ENCODE peak calls at places on chromosome 7, in ten cellular contexts. M, D, T, A, Z, G, X, Q, L and I are unnamed samples.

GRCh38 chr7:90624128-90624980 is 28.2 kb downstream of the CDK14 start:
- DNase-seq in Q (no peak), M (peak; percentile 6), A (peak; percentile 57), X (no peak), D (peak; percentile 44), G (peak; percentile 31), T (peak; percentile 58), L (no peak), Z (no peak), I (no peak)

GRCh38 chr7:100380180-100380579 is 6.9 kb downstream of the PILRA start:
- DNase-seq in G (no peak), D (no peak), Q (no peak), T (no peak), A (no peak), M (no peak), Z (no peak), X (no peak), L (no peak), I (no peak)

GRCh38 chr7:114969096-114969495 is 47.2 kb downstream of the MDFIC start:
- DNase-seq in A (no peak), L (no peak), G (no peak), T (no peak), X (no peak), Z (no peak), Q (no peak), M (no peak), D (no peak), I (no peak)

GRCh38 chr7:1087952-1088920 is at the start of gene GPER1:
- DNase-seq in M (peak; percentile 34), T (peak; percentile 65), G (peak; percentile 39), X (peak; percentile 83), Q (no peak), Z (no peak), L (peak; percentile 88), A (no peak), D (peak; percentile 15), I (peak; percentile 36)

GRCh38 chr7:96178581-96178980 is 143.3 kb downstream of the SLC25A13 start:
- DNase-seq in Z (no peak), X (no peak), L (no peak), M (peak; percentile 15), A (no peak), T (peak; percentile 49), Q (no peak), G (no peak), D (peak; percentile 90), I (no peak)

GRCh38 chr7:80136276-80137045 is 1.8 kb downstream of the GNAI1 start:
- DNase-seq in X (no peak), M (peak; percentile 61), Z (no peak), Q (no peak), T (no peak), A (peak; percentile 71), D (peak; percentile 61), L (no peak), G (peak; percentile 65), I (no peak)

GRCh38 chr7:82044497-82045080 is 274.7 kb upstream of the HGF start:
- DNase-seq in M (peak; percentile 55), Z (peak; percentile 36), D (peak; percentile 62), A (peak; percentile 69), T (peak; percentile 13), G (peak; percentile 64), Q (no peak), X (peak; percentile 58), L (peak; percentile 28), I (peak; percentile 19)

GRCh38 chr7:99741438-99741795 is 6.4 kb upstream of the CYP3A7 start:
- DNase-seq in X (no peak), Q (no peak), M (no peak), T (no peak), G (no peak), Z (no peak), L (no peak), A (no peak), D (no peak), I (no peak)

GRCh38 chr7:25952277-25953057 is 199.5 kb upstream of the NFE2L3 start:
- DNase-seq in G (no peak), L (no peak), Q (no peak), A (no peak), M (no peak), T (no peak), D (no peak), X (peak; percentile 62), Z (no peak), I (peak; percentile 73)

GRCh38 chr7:30743371-30744074 is 8.4 kb upstream of the INMT start:
- DNase-seq in L (no peak), Q (no peak), A (peak; percentile 47), D (peak; percentile 26), Z (no peak), T (peak; percentile 34), G (no peak), X (no peak), M (peak; percentile 20), I (peak; percentile 49)
- TF ChIP-seq CTCF in L (no peak), Q (peak; percentile 56), A (peak; percentile 38), D (no peak), Z (no peak), T (no peak), G (peak; percentile 33), X (peak; percentile 51), M (peak; percentile 41), I (no peak)

DNA sequence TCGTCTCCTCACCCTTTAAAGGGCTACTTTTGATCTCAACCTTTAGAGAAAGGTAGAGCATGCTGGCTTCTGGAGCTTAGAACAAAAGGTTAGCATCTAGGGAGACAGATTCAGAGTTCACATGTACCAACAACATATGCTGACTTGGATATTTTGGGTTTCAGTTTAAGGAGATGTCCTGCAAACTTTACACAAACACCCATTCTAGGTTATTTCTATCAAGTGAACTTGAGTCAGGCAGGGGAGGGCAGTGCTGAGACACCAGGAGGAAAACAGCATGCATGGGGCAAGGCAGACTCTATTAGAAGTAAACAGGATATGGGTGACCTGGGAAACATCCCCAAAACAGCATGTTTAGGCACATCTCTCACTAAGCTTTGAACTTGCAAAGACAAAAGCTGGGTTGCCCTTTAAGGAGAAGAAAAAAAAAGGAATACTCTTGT is 43.8 kb downstream of the ARL4A start:
- DNase-seq in M (peak; percentile 27), L (no peak), A (peak; percentile 63), G (peak; percentile 18), D (peak; percentile 86), Q (no peak), Z (no peak), T (peak; percentile 26), X (peak; percentile 81), I (peak; percentile 30)
- TF ChIP-seq CTCF in M (peak; percentile 40), L (no peak), A (peak; percentile 24), G (no peak), D (peak; percentile 63), Q (no peak), Z (no peak), T (peak; percentile 21), X (no peak), I (peak; percentile 15)

DNA sequence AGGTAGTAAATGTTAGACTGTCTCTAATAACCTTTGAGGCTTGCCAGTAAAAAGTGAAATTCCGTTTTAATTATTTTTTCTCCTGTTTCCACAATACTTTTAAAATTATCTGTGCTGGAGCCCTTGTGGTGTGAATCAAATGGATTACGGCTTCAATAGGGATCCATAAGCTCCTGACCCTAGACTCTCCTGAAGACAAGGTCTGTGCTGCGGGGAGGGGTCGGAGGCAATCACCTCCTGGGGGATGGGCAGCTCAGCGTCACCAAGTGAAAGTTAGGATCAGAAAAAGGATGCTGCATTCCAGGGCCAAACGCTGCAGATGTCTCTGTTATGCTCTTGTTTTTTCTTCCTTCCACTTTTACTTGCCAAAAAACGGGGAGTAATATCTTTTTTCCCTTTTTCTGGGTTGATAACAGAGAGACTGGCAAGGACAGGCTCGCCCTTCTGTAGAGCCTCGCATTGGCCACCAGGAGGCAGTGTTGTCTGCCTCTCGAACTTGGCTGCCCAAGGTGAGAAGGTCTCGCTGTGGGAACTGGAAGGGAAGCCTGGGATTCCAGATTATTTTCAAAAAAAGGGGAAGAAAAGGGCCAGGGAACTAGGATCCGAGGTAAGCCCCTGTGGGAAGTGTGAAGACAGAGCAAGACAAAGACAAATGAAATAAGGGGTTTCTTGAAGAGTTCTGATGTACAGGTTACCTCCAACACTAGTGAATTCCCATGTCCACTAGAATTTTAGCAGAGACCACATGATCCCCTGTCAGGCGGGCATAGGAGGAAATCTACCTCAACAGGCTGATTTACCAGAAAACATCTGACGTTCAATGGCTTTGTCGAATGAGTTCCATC is 621.9 kb downstream of the ACTR3B start:
- DNase-seq in T (no peak), D (peak; percentile 2), X (peak; percentile 89), Q (no peak), M (no peak), G (no peak), Z (peak; percentile 38), A (no peak), L (peak; percentile 36), I (no peak)
- TF ChIP-seq CTCF in T (no peak), D (peak; percentile 14), X (peak; percentile 70), Q (peak; percentile 40), M (peak; percentile 62), G (peak; percentile 29), Z (peak; percentile 62), A (peak; percentile 23), L (peak; percentile 85), I (no peak)

GRCh38 chr7:87218941-87219544 is 489 bp downstream of the TMEM243 start:
- DNase-seq in G (peak; percentile 32), A (peak; percentile 52), X (peak; percentile 89), Z (peak; percentile 46), Q (peak; percentile 80), M (peak; percentile 27), T (peak; percentile 65), D (peak; percentile 46), L (peak; percentile 62), I (peak; percentile 47)
- TF ChIP-seq CTCF in G (no peak), A (no peak), X (peak; percentile 25), Z (no peak), Q (peak; percentile 6), M (no peak), T (peak; percentile 12), D (peak; percentile 33), L (no peak), I (no peak)